ENCODE peak calls at places on chromosomes 7 and 10, in four cellular contexts. F is testis; C is CD4-positive, alpha-beta T cell; V is AG04449. S is an unnamed sample.

GRCh38 chr10:42879380-42880254 is 97.0 kb downstream of the BMS1 start:
- DNase-seq in F (no peak), C (no peak), V (no peak), S (no peak)

GRCh38 chr10:74792726-74793125 is 33.7 kb upstream of the KAT6B start:
- DNase-seq in F (no peak), C (no peak), V (no peak), S (no peak)

GRCh38 chr10:113872139-113873030 is 17.9 kb downstream of the NHLRC2 start:
- DNase-seq in F (no peak), C (no peak), V (no peak), S (no peak)

GRCh38 chr10:48227213-48227612 is 47.3 kb downstream of the FRMPD2 start:
- DNase-seq in F (peak; percentile 51), C (no peak), V (no peak), S (no peak)

GRCh38 chr7:51262796-51263519 is 53.7 kb downstream of the COBL start:
- DNase-seq in F (no peak), C (no peak), V (no peak), S (no peak)

GRCh38 chr7:85464042-85464651 is 277.3 kb upstream of the SEMA3D start:
- DNase-seq in F (no peak), C (no peak), V (no peak), S (no peak)

GRCh38 chr10:71010730-71011129 is 122.4 kb upstream of the PCBD1 start:
- DNase-seq in F (peak; percentile 23), C (no peak), V (no peak), S (no peak)

GRCh38 chr10:103367379-103367781 is 396 bp upstream of the TAF5 start:
- DNase-seq in F (no peak), C (no peak), V (no peak), S (no peak)

GRCh38 chr10:122591736-122592135 is 31.2 kb downstream of the DMBT1 start:
- DNase-seq in F (no peak), C (no peak), V (no peak), S (no peak)

GRCh38 chr10:28768227-28768626 is 90.9 kb downstream of the BAMBI start:
- DNase-seq in F (no peak), C (no peak), V (no peak), S (no peak)

GRCh38 chr7:8564296-8564695 is 130.9 kb downstream of the NXPH1 start:
- DNase-seq in F (no peak), C (no peak), V (no peak), S (no peak)

GRCh38 chr10:43292745-43293676 is 26.1 kb upstream of the RASGEF1A start:
- DNase-seq in F (peak; percentile 63), C (no peak), V (no peak), S (peak; percentile 63)

GRCh38 chr7:47405921-47406765 is 175.8 kb downstream of the TNS3 start:
- DNase-seq in F (peak; percentile 62), C (no peak), V (no peak), S (peak; percentile 84)

GRCh38 chr10:48523212-48523819 is 81.6 kb downstream of the ARHGAP22 start:
- DNase-seq in F (peak; percentile 71), C (no peak), V (peak; percentile 74), S (peak; percentile 84)

GRCh38 chr7:47400741-47401206 is 181.1 kb downstream of the TNS3 start:
- DNase-seq in F (no peak), C (no peak), V (no peak), S (peak; percentile 41)

GRCh38 chr10:23693398-23693797 is 254.5 kb downstream of the OTUD1 start:
- DNase-seq in F (peak; percentile 57), C (no peak), V (no peak), S (no peak)

GRCh38 chr10:129617768-129618167 is 150.7 kb downstream of the MGMT start:
- DNase-seq in F (no peak), C (no peak), V (no peak), S (no peak)

GRCh38 chr10:83375274-83375673 is 764.0 kb upstream of the GHITM start:
- DNase-seq in F (no peak), C (no peak), V (no peak), S (no peak)

GRCh38 chr10:3568392-3568791 is 216.6 kb downstream of the KLF6 start:
- DNase-seq in F (no peak), C (no peak), V (no peak), S (no peak)

GRCh38 chr7:47153076-47153475 is 428.8 kb downstream of the TNS3 start:
- DNase-seq in F (peak; percentile 29), C (no peak), V (peak; percentile 91), S (no peak)

DNA sequence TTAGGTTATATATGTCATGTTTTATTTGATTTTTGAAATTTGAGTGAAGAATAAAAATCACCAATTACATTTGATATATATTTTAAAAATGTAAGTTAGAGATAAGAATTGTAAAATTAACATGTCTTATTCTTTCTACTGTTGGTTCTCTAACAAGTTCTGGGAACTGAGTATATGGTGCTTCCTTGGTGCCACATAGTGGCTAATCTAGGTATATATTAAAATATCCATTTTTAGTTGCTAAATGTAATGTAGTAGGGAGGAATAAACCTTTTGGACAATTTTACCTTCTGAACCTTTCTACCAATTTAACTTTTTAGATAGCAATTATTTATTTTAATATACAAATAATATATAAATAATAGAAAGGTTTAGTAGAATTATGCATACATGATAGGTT is 17.5 kb downstream of the CFAP69 start:
- DNase-seq in F (no peak), C (no peak), V (no peak), S (no peak)
- TF ChIP-seq CTCF in F (no peak), C (peak; percentile 43), V (no peak), S (peak; percentile 51)

DNA sequence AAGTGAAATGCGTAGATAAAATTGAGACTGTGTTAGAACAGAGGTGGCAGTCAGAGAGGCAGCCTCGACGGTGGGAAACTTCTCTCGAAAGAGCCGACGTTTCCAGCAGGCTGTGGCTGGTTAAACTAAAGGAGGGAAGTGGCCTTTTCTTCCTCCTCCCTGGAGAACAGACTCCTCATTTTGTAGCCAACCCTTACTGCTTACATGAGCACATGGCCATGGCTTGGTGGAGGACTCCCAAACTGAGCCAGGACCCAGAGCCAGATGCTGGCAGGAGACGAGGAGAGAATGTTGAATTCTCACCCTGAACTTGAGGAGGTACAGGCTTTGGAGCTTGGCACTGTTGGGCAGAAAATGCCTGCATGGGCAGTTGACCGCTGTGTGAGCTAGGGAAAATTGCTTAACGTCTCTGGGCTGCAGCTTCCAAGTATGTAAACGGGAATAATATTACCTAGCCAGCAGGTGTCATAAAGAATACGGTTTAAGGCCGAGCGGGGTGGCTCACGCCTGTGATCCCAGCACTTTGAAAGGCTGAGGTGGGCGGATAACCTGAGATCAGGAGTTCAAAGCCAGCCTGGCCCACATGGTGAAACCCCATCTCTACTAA is 24.5 kb downstream of the MMD2 start:
- DNase-seq in F (no peak), C (no peak), V (no peak), S (no peak)
- TF ChIP-seq CTCF in F (no peak), C (no peak), V (no peak), S (no peak)

DNA sequence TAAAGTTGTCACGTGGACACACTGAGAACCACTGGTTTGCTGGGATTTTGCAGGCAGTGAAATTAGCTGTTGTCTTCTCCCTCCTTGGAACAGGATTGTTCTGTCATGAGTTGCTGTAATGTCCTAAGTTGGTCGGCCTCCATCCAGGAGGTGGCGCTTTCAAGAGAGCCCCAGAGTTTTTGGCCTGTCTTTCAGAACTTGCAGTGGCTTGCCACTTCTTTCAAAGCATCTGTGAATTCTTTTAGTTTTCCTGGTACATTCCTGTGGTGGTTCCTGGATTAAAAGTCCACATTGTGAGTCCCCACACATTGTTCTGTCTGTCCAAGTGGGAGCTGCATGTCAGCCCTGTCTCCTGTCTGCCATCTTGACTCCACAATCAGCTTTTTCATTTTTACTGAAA is 133.8 kb downstream of the PON1 start:
- DNase-seq in F (no peak), C (no peak), V (no peak), S (no peak)
- TF ChIP-seq CTCF in F (no peak), C (no peak), V (no peak), S (no peak)

DNA sequence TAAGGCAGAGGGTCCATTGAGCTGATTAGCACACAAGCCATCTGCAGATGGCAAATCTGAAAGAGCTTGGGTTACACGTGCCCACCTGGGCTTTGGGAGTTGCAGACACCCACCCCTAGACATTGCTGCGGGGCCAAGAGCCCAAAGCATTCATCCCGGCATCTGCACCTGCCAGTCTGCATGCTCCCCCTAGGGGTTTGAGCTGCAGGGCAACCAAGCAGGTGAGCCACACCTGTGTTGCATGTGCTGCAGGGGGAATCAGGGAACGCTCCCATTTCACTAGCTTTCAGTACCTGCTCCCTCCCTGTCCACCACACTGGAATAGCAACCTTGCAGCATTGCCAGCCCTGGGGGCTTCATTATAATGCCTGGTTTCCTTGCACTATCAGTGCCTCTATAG is 21.1 kb downstream of the C7orf33 start:
- DNase-seq in F (no peak), C (no peak), V (no peak), S (no peak)
- TF ChIP-seq CTCF in F (no peak), C (no peak), V (no peak), S (no peak)

GRCh38 chr7:1663243-1663642 is 6.8 kb upstream of the ELFN1 start:
- DNase-seq in F (no peak), C (no peak), V (no peak), S (peak; percentile 14)

GRCh38 chr7:1662767-1663166 is 7.3 kb upstream of the ELFN1 start:
- DNase-seq in F (no peak), C (no peak), V (no peak), S (no peak)

GRCh38 chr7:1662101-1662500 is 8.0 kb upstream of the ELFN1 start:
- DNase-seq in F (no peak), C (no peak), V (no peak), S (peak; percentile 1)

GRCh38 chr7:1661461-1661860 is 8.6 kb upstream of the ELFN1 start:
- DNase-seq in F (no peak), C (no peak), V (no peak), S (no peak)

DNA sequence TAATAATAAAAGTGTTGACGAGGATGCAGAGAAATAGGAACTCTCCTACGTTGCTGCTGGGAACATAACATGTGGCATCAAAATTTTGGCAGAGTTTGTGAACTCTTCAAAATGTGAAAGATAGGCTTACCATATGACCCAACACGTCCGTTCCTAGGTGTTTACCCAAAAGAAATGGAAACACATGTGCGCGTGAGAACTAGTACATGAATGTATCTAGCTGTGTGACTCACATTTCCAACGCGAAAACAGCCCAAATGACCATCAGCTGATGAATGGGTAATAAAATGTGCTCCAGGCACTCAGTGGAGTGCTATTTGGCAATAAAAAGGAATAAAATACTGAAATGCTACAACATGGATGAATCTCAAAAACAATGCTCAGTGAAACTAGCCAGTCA is 10.4 kb upstream of the ELFN1 start:
- DNase-seq in F (no peak), C (no peak), V (no peak), S (no peak)
- TF ChIP-seq CTCF in F (no peak), C (no peak), V (no peak), S (no peak)

DNA sequence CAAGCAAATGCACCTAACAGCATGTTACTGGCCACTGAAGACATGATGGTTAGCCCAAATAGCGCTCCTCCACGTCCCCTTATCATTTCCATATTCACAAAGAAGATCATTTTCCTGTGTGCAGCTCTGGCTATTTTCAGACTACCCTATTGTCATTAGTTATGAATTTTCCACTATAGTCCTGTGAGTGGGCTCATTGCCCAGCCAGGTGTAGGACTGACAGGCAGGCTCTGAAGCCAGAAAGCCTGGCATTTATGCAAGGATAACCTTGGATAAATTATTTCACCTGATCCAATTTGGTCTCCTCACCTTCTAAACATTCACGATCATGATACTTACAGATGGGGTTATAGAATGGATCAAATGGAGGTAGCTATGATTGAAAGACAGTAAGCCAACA is 104.6 kb downstream of the C10orf90 start:
- DNase-seq in F (no peak), C (no peak), V (no peak), S (no peak)
- TF ChIP-seq CTCF in F (no peak), C (no peak), V (no peak), S (no peak)

GRCh38 chr10:68870545-68871104 is 30.5 kb upstream of the DDX50 start:
- DNase-seq in F (no peak), C (no peak), V (no peak), S (no peak)
- TF ChIP-seq CTCF in F (no peak), C (no peak), V (no peak), S (no peak)